ENCODE peak calls at places on chromosomes 1 and 21, in four cellular contexts. R is sigmoid colon, O is A549, J is heart left ventricle. Q is an unnamed sample.

GRCh38 chr1:25647863-25648262 is 31.3 kb downstream of the MAN1C1 start:
- DNase-seq in R (no peak), O (no peak), J (peak), Q (no peak)

GRCh38 chr1:19424651-19425570 is 60.4 kb downstream of the CAPZB start:
- DNase-seq in R (no peak), O (no peak), J (no peak), Q (no peak)

GRCh38 chr1:201649776-201650607 is 111.1 kb downstream of the NAV1 start:
- DNase-seq in R (peak), O (peak), J (peak), Q (peak)

GRCh38 chr21:36195613-36196012 is 39.0 kb downstream of the DOP1B start:
- DNase-seq in R (no peak), O (no peak), J (no peak), Q (no peak)

GRCh38 chr1:166840309-166841302 is 1.3 kb downstream of the POGK start:
- DNase-seq in R (no peak), O (no peak), J (no peak), Q (no peak)

GRCh38 chr1:30179942-30180543 is 543.3 kb downstream of the MATN1 start:
- DNase-seq in R (no peak), O (no peak), J (no peak), Q (no peak)

GRCh38 chr1:44243782-44244495 is 30.7 kb downstream of the DMAP1 start:
- DNase-seq in R (peak), O (no peak), J (no peak), Q (no peak)

GRCh38 chr1:226549937-226550670 is 1.5 kb downstream of the STUM start:
- DNase-seq in R (peak), O (peak), J (no peak), Q (no peak)

GRCh38 chr1:222582099-222582774 is 7.5 kb downstream of the TAF1A start:
- DNase-seq in R (no peak), O (no peak), J (no peak), Q (no peak)

GRCh38 chr1:231188072-231188471 is 26.2 kb downstream of the TRIM67 start:
- DNase-seq in R (no peak), O (no peak), J (no peak), Q (no peak)

GRCh38 chr21:43345046-43345745 is 81.7 kb downstream of the SIK1 start:
- DNase-seq in R (no peak), O (no peak), J (no peak), Q (no peak)

GRCh38 chr21:43342301-43342881 is 84.5 kb downstream of the SIK1 start:
- DNase-seq in R (no peak), O (no peak), J (no peak), Q (no peak)

GRCh38 chr21:43341349-43342163 is 85.4 kb downstream of the SIK1 start:
- DNase-seq in R (no peak), O (peak), J (no peak), Q (no peak)

GRCh38 chr21:43343992-43344886 is 82.7 kb downstream of the SIK1 start:
- DNase-seq in R (no peak), O (peak), J (no peak), Q (no peak)

GRCh38 chr21:43343095-43343991 is 83.6 kb downstream of the SIK1 start:
- DNase-seq in R (no peak), O (peak), J (no peak), Q (no peak)
- TF ChIP-seq POLR2A in R (no peak), O (no peak), J (no peak), Q (no peak)

DNA sequence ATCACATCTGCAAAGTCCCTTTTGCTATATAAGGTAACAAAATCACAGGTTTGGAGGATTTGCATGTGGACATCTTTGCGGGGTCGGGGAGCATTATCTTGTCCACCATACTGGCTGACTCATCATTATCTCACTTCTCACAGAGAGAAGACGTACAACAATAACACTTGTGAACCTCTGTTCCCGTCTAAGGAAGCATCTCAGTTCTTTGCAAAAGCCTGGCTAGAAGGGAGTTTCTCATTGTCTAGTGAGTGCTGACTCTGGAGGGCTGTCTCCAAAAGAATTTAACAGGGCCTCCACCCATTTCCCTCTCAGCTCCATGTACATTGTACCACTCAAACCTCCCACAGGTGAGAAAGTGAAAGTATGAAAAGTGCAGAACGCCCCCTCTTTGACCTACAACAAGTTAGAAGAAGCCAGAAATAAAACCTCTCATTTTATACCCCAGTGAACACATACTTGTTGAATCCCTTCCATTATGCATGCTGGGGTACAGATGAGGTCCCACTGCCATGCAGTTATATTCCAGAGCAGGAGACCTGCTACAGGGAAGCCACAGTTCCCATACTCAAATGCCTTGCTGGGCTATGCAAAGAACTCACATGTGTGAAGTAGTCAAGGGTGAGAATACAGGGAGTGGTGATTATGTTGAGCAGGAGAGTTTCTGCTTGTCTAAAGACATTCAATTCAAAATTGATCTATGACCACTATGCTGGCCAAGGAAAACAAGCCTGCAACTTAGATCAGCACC is 121.7 kb upstream of the PRDX6 start:
- DNase-seq in R (no peak), O (no peak), J (no peak), Q (no peak)
- TF ChIP-seq POLR2A in R (no peak), O (no peak), J (no peak), Q (no peak)

DNA sequence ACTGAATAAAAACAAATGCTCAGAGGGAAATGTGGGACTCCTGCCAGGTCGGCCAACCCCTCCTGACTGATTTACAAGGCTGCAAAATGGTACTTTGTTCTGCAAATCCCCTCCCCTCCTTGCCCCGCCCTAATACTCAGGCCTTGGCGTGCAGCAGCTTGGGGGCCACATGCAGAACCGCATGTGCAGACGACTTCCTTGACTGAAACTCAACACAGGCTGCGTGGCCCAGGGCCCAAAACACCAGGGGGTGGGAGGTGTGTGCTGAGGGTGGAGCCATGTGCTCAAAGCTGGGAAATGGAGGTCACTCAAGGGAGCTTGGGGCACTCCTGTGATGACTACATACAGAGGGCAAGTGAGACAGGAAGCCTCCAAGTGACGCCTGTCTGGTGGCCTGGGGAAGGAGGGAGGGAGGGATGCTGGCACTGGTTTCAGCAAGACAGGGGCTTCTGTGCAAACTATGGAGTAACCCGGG is 87.2 kb downstream of the MRPL37 start:
- DNase-seq in R (peak), O (no peak), J (peak), Q (peak)
- TF ChIP-seq POLR2A in R (no peak), O (no peak), J (peak), Q (no peak)

DNA sequence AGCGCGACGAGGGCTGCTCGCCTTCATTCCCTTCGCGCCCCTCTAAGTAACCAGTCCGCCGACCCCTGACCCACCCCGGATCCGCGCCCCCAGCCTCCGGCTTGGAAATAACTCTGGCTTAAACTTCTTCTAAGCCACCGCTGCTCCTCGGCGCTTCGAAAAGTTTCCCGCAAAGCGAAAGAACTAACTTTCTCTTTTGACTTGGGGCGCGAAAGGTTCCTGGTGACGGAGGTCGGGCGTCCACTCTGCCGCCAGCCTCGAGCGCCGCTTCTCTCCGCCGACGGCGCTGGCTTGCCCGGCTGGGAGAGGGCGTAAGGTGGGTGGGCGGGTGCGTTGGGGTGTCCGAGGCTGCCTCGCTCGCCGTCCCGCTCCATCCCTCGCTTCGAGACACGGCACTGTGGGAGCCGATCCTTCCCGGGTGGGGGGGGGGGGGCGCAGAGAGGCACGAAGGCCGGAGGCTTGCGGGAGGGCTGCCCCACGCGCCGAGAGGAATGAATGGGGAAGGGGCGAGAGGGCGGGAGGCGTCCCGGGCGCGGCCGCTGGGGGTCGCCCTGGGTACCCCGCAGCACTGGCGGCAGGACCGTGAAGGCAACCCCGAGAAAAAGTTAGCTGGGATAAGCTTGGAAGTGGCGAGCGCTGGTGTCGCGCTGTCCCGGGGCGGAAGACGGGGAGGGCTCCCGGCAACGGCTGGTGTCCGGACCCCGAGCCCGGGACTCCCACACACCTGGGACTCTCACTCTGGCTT is 567 bp downstream of the ATF3 start:
- DNase-seq in R (peak), O (peak), J (peak), Q (peak)
- TF ChIP-seq POLR2A in R (no peak), O (no peak), J (no peak), Q (no peak)

DNA sequence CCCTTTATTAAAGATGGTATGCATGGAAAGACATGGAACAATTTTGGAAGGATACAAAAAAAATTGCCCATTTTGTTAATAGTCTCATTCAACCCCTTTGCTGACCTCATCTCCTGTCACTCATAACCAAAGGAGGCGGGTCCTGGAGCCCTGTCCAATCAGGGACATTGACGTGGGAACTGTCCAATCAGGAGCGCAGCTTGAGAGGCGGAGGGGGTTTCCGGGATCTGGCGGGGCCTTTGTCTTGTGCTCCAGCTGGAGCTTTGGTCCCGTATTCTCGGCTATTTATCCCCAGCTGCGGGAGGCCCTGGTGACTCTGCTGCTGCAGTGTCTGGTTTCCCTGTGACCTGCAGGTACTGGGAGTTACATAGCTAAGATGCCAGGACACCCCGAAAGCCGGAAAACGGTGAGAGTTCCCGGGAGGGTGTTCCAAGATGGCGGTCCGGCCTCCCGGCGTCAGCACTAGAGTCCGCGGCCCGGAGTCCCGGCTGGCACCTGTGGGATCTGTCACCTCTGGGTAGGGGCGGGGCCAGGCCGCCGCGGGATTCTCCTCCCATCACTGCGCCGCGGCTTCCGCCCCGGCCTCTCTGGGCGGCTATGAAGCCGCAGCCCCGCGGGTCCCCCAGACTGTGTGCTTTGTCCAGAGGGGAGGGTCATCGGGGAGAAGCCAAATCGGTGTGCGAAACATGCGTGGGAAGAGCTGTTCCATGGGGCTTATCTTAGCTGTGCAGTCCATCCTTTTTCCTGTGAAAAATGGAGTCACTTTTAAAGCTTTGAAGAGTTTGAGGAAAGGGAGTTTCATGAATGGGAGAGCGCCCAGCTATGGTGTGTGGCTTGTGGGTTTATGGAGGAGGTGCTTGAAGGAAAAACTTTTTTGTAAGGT is at the start of gene ZNF678:
- DNase-seq in R (peak), O (peak), J (peak), Q (peak)
- TF ChIP-seq POLR2A in R (peak), O (peak), J (peak), Q (peak)

GRCh38 chr1:36076979-36077573 is 6.8 kb upstream of the TEKT2 start:
- DNase-seq in R (no peak), O (no peak), J (no peak), Q (no peak)
- TF ChIP-seq POLR2A in R (no peak), O (no peak), J (no peak), Q (no peak)

GRCh38 chr1:102015728-102016127 is 19.0 kb upstream of the OLFM3 start:
- DNase-seq in R (no peak), O (no peak), J (no peak), Q (no peak)
- TF ChIP-seq POLR2A in R (no peak), O (no peak), J (no peak), Q (no peak)

GRCh38 chr1:8520483-8520966 is 202.6 kb downstream of the SLC45A1 start:
- DNase-seq in R (no peak), O (no peak), J (no peak), Q (no peak)

GRCh38 chr1:8529901-8530300 is 212.0 kb downstream of the SLC45A1 start:
- DNase-seq in R (no peak), O (no peak), J (no peak), Q (no peak)

GRCh38 chr1:8524637-8525157 is 206.8 kb downstream of the SLC45A1 start:
- DNase-seq in R (no peak), O (no peak), J (no peak), Q (no peak)

GRCh38 chr1:8523641-8524206 is 205.8 kb downstream of the SLC45A1 start:
- DNase-seq in R (no peak), O (no peak), J (no peak), Q (no peak)

GRCh38 chr1:8525291-8526275 is 207.7 kb downstream of the SLC45A1 start:
- DNase-seq in R (peak), O (peak), J (peak), Q (peak)
- TF ChIP-seq POLR2A in R (no peak), O (no peak), J (peak), Q (peak)

GRCh38 chr1:11273595-11274234 is 717 bp downstream of the UBIAD1 start:
- DNase-seq in R (no peak), O (peak), J (no peak), Q (no peak)

GRCh38 chr1:11272544-11272841 is 505 bp upstream of the UBIAD1 start:
- DNase-seq in R (no peak), O (no peak), J (no peak), Q (no peak)

DNA sequence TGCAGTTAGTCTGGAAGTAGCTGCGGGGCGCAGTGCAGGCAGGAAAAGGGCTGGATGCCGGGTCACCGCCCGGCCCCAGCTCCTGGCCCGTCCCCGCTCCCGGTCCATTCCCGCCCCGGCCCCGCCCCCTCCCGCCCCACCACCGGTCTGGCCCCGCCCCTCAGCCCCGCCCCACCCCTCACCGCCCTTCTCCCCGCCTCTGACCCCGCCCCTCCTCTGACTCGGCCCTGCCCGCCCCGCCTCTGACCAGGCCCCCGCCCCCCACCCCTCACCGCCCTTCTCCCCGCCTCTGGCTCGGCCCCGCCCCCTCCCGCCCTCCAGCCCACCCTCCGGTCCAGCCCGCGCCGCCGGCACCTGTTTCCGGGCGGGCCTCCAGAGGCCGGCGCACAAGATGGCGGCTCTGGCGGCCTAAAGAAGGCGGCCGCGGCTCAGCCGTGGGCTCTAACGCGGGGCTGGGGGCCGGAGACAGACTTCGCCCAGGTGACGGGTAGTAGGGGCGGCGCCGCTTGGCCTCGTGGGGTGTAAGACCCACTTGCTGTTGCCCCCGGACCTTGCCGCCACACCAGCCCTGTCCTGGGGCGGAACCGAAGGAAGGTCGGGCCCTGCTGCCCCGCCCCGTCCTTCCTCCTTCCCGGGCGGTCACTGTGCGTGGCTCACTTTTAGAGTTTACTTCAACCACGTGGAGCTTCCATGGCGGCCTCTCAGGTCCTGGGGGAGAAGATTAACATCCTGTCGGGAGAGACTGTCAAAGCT is at the start of gene UBIAD1:
- DNase-seq in R (peak), O (peak), J (peak), Q (peak)
- TF ChIP-seq POLR2A in R (no peak), O (peak), J (peak), Q (peak)

DNA sequence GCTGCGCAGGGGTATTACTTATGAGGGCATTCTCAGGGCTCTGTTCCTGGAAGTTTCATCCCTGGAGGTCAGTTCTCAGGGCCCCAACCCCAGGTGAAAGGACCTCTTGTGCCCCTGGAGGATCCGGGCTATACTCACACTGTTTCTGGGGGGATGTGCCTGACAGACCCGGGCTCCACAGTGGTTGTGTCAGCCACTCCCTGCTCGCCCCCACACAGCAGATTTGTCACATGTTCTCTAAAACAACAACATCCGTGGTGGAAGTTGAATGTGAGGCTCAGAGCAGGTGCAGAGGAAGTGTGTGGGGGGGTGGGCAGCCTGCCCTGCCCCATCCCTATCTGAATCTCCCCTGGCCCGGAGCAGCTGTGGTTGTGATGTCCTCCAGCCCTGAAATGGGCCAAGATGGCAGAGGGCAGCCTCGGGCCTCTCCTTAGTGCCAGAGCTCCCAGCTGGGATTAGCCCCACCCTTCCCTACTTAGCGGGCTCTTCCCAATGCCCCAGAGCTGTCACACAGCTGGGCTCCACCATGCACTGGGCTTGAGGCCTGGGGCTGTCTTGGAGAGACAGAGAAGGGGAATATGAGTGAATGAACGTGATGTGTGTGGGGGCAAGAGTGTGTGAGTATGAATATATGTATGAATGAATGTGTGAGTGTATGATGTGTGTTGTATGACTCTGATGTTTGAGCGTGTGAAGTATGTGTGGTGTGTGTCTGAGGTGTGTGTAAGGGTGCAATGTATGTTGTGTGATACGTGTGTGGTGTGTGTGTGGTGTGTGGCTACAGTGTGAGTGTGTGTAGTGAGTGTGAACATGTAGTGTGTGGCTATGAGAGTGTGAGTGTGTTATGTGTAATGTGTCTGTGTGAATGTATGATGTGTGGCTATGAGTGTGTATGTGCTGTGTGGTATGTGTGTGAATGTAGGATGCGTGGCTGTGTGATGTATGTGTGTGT is 1.5 kb upstream of the FCMR start:
- DNase-seq in R (no peak), O (no peak), J (no peak), Q (no peak)
- TF ChIP-seq POLR2A in R (no peak), O (no peak), J (no peak), Q (no peak)